ENCODE peak calls at places on chromosomes 3 and 15, in eight cellular contexts. U, D, Y, X, B, W, S and E are unnamed samples.
A peak's percentile ranks its signal among the peaks of the same experiment; 100 is the strongest.

GRCh38 chr15:74795961-74796625 is 14.2 kb downstream of the CSK start:
- DNase-seq in U (no peak), D (no peak), Y (no peak), X (no peak), B (no peak), W (no peak), S (no peak), E (peak; percentile 41)

GRCh38 chr15:67059127-67059553 is 6.3 kb upstream of the SMAD3 start:
- DNase-seq in U (no peak), D (no peak), Y (no peak), X (no peak), B (no peak), W (no peak), S (no peak), E (no peak)

GRCh38 chr3:114365909-114366308 is 72.1 kb downstream of the TIGIT start:
- DNase-seq in U (no peak), D (no peak), Y (no peak), X (no peak), B (no peak), W (no peak), S (peak; percentile 28), E (no peak)

GRCh38 chr15:74817370-74817737 is 4.7 kb downstream of the LMAN1L start:
- DNase-seq in U (no peak), D (no peak), Y (no peak), X (no peak), B (no peak), W (no peak), S (peak; percentile 30), E (no peak)

GRCh38 chr3:113245775-113246174 is 34.4 kb downstream of the BOC start:
- DNase-seq in U (no peak), D (no peak), Y (no peak), X (no peak), B (no peak), W (peak; percentile 79), S (peak; percentile 82), E (no peak)

GRCh38 chr15:67116742-67117141 is 51.3 kb downstream of the SMAD3 start:
- DNase-seq in U (no peak), D (no peak), Y (no peak), X (no peak), B (no peak), W (no peak), S (no peak), E (no peak)

GRCh38 chr3:5095879-5096278 is 26.2 kb upstream of the ARL8B start:
- DNase-seq in U (peak; percentile 25), D (peak; percentile 5), Y (no peak), X (peak; percentile 68), B (no peak), W (no peak), S (peak; percentile 11), E (no peak)

GRCh38 chr3:150703756-150704344 is at the start of gene ERICH6:
- DNase-seq in U (peak; percentile 63), D (peak; percentile 76), Y (peak; percentile 90), X (peak; percentile 90), B (peak; percentile 82), W (peak; percentile 86), S (peak; percentile 92), E (peak; percentile 61)

GRCh38 chr15:41870689-41871081 is 23.2 kb downstream of the SPTBN5 start:
- DNase-seq in U (no peak), D (peak; percentile 19), Y (no peak), X (no peak), B (no peak), W (no peak), S (peak; percentile 75), E (peak; percentile 48)

GRCh38 chr3:142723968-142724681 is at the start of gene TRPC1:
- DNase-seq in U (peak; percentile 61), D (peak; percentile 78), Y (peak; percentile 67), X (peak; percentile 70), B (peak; percentile 95), W (peak; percentile 90), S (peak; percentile 81), E (peak; percentile 74)

GRCh38 chr15:80599359-80599758 is 95.8 kb upstream of the ABHD17C start:
- DNase-seq in U (no peak), D (no peak), Y (no peak), X (no peak), B (no peak), W (no peak), S (peak; percentile 91), E (no peak)

GRCh38 chr15:70427531-70428120 is 329.9 kb upstream of the TLE3 start:
- DNase-seq in U (no peak), D (no peak), Y (no peak), X (no peak), B (no peak), W (no peak), S (no peak), E (no peak)

GRCh38 chr3:197493049-197493448 is 62.7 kb downstream of the BDH1 start:
- DNase-seq in U (no peak), D (no peak), Y (no peak), X (no peak), B (no peak), W (no peak), S (no peak), E (no peak)

GRCh38 chr3:157938154-157938774 is 168.0 kb downstream of the SHOX2 start:
- DNase-seq in U (no peak), D (no peak), Y (no peak), X (no peak), B (no peak), W (peak; percentile 2), S (peak; percentile 29), E (no peak)

GRCh38 chr3:45507820-45508317 is 86.7 kb upstream of the LIMD1 start:
- DNase-seq in U (peak; percentile 52), D (no peak), Y (no peak), X (no peak), B (no peak), W (no peak), S (peak; percentile 67), E (no peak)

GRCh38 chr3:124552224-124552623 is 178.0 kb upstream of the UMPS start:
- DNase-seq in U (no peak), D (no peak), Y (no peak), X (no peak), B (no peak), W (no peak), S (no peak), E (no peak)

GRCh38 chr15:59741274-59741906 is 52.3 kb upstream of the BNIP2 start:
- DNase-seq in U (no peak), D (no peak), Y (no peak), X (no peak), B (no peak), W (peak; percentile 29), S (peak; percentile 40), E (no peak)

GRCh38 chr15:84112025-84112424 is 123.5 kb upstream of the GOLGA6L4 start:
- DNase-seq in U (no peak), D (no peak), Y (no peak), X (no peak), B (no peak), W (no peak), S (peak; percentile 25), E (no peak)